ENCODE peak calls at places on chromosomes 6 and 20, in six cellular contexts. One of them, this sample, is unnamed.
A peak's percentile ranks its signal among the peaks of the same experiment; 100 is the strongest.

GRCh38 chr20:39048000-39048696 is 86.0 kb downstream of the DHX35 start:
- DNase-seq in endothelial cell: peak; percentile 85
- DNase-seq in tibial artery: peak; percentile 87
- DNase-seq in Daoy: peak; percentile 75
- DNase-seq in GM13976: peak; percentile 90
- DNase-seq in H54: peak; percentile 84
- DNase-seq in this sample: no peak

GRCh38 chr20:16147221-16147620 is 426.0 kb downstream of the KIF16B start:
- DNase-seq in endothelial cell: no peak
- DNase-seq in Daoy: no peak
- DNase-seq in tibial artery: no peak
- DNase-seq in H54: no peak
- DNase-seq in GM13976: no peak
- DNase-seq in this sample: no peak

GRCh38 chr20:36823126-36823525 is 49.6 kb upstream of the DSN1 start:
- DNase-seq in H54: no peak
- DNase-seq in GM13976: no peak
- DNase-seq in endothelial cell: no peak
- DNase-seq in Daoy: no peak
- DNase-seq in tibial artery: no peak
- DNase-seq in this sample: no peak

GRCh38 chr6:168681748-168682147 is 240.8 kb downstream of the SMOC2 start:
- DNase-seq in tibial artery: no peak
- DNase-seq in GM13976: no peak
- DNase-seq in Daoy: no peak
- DNase-seq in endothelial cell: no peak
- DNase-seq in H54: no peak
- DNase-seq in this sample: no peak

GRCh38 chr6:148629197-148629909 is 117.5 kb upstream of the UST start:
- DNase-seq in GM13976: peak; percentile 58
- DNase-seq in tibial artery: no peak
- DNase-seq in H54: no peak
- DNase-seq in Daoy: no peak
- DNase-seq in endothelial cell: no peak
- DNase-seq in this sample: no peak

GRCh38 chr6:2876210-2877056 is 26.7 kb downstream of the SERPINB9 start:
- DNase-seq in Daoy: peak; percentile 83
- DNase-seq in H54: peak; percentile 89
- DNase-seq in GM13976: no peak
- DNase-seq in tibial artery: peak; percentile 83
- DNase-seq in endothelial cell: peak; percentile 53
- DNase-seq in this sample: no peak

GRCh38 chr6:33197431-33198048 is 2.9 kb downstream of the RXRB start:
- DNase-seq in endothelial cell: no peak
- DNase-seq in GM13976: peak; percentile 77
- DNase-seq in Daoy: peak; percentile 60
- DNase-seq in H54: peak; percentile 81
- DNase-seq in tibial artery: no peak
- DNase-seq in this sample: no peak

GRCh38 chr20:61516398-61517208 is 264.5 kb downstream of the CDH4 start:
- DNase-seq in tibial artery: no peak
- DNase-seq in endothelial cell: no peak
- DNase-seq in H54: no peak
- DNase-seq in GM13976: no peak
- DNase-seq in Daoy: peak; percentile 39
- DNase-seq in this sample: no peak

GRCh38 chr20:24584538-24585356 is 115.3 kb downstream of the SYNDIG1 start:
- DNase-seq in endothelial cell: no peak
- DNase-seq in GM13976: peak; percentile 17
- DNase-seq in tibial artery: no peak
- DNase-seq in Daoy: no peak
- DNase-seq in H54: peak; percentile 23
- DNase-seq in this sample: no peak

GRCh38 chr6:26594730-26595632 is 1.8 kb upstream of the ABT1 start:
- DNase-seq in endothelial cell: no peak
- DNase-seq in Daoy: peak; percentile 87
- DNase-seq in GM13976: no peak
- DNase-seq in tibial artery: no peak
- DNase-seq in H54: no peak
- DNase-seq in this sample: no peak

GRCh38 chr20:21796059-21796458 is 90.6 kb downstream of the PAX1 start:
- DNase-seq in endothelial cell: no peak
- DNase-seq in H54: no peak
- DNase-seq in tibial artery: no peak
- DNase-seq in GM13976: no peak
- DNase-seq in Daoy: no peak
- DNase-seq in this sample: no peak

GRCh38 chr20:16013631-16014030 is 559.6 kb downstream of the KIF16B start:
- DNase-seq in GM13976: no peak
- DNase-seq in Daoy: no peak
- DNase-seq in tibial artery: no peak
- DNase-seq in H54: no peak
- DNase-seq in endothelial cell: no peak
- DNase-seq in this sample: no peak

GRCh38 chr20:10387686-10388085 is 46.3 kb downstream of the MKKS start:
- DNase-seq in tibial artery: no peak
- DNase-seq in H54: no peak
- DNase-seq in Daoy: no peak
- DNase-seq in endothelial cell: no peak
- DNase-seq in GM13976: no peak
- DNase-seq in this sample: no peak

GRCh38 chr6:113271437-113271836 is 585.7 kb upstream of the MARCKS start:
- DNase-seq in H54: no peak
- DNase-seq in tibial artery: no peak
- DNase-seq in Daoy: no peak
- DNase-seq in GM13976: no peak
- DNase-seq in endothelial cell: no peak
- DNase-seq in this sample: no peak

GRCh38 chr6:79062708-79063107 is 15.3 kb downstream of the PHIP start:
- DNase-seq in endothelial cell: no peak
- DNase-seq in H54: no peak
- DNase-seq in Daoy: no peak
- DNase-seq in GM13976: no peak
- DNase-seq in tibial artery: no peak
- DNase-seq in this sample: no peak

GRCh38 chr6:75609639-75610590 is 8.2 kb downstream of the SENP6 start:
- DNase-seq in tibial artery: no peak
- DNase-seq in GM13976: no peak
- DNase-seq in H54: no peak
- DNase-seq in Daoy: peak; percentile 12
- DNase-seq in endothelial cell: no peak
- DNase-seq in this sample: no peak

GRCh38 chr6:48135352-48136084 is 24.5 kb upstream of the PTCHD4 start:
- DNase-seq in tibial artery: no peak
- DNase-seq in GM13976: no peak
- DNase-seq in Daoy: peak; percentile 18
- DNase-seq in H54: peak; percentile 9
- DNase-seq in endothelial cell: no peak
- DNase-seq in this sample: no peak

GRCh38 chr6:105780146-105780860 is 305.8 kb upstream of the PRDM1 start:
- DNase-seq in tibial artery: no peak
- DNase-seq in GM13976: no peak
- DNase-seq in endothelial cell: no peak
- DNase-seq in Daoy: no peak
- DNase-seq in H54: no peak
- DNase-seq in this sample: no peak

GRCh38 chr20:47678130-47678453 is 107.2 kb downstream of the SULF2 start:
- DNase-seq in endothelial cell: no peak
- DNase-seq in H54: no peak
- DNase-seq in Daoy: no peak
- DNase-seq in tibial artery: no peak
- DNase-seq in GM13976: no peak
- DNase-seq in this sample: no peak

GRCh38 chr6:137880633-137881521 is 13.8 kb downstream of the TNFAIP3 start:
- DNase-seq in H54: no peak
- DNase-seq in endothelial cell: no peak
- DNase-seq in tibial artery: no peak
- DNase-seq in GM13976: no peak
- DNase-seq in Daoy: no peak
- DNase-seq in this sample: no peak

GRCh38 chr6:133707456-133707855 is 181.5 kb upstream of the TCF21 start:
- DNase-seq in GM13976: no peak
- DNase-seq in endothelial cell: no peak
- DNase-seq in tibial artery: no peak
- DNase-seq in H54: no peak
- DNase-seq in Daoy: peak; percentile 86
- DNase-seq in this sample: no peak

GRCh38 chr20:63625771-63626423 is 1.0 kb downstream of the GMEB2 start:
- DNase-seq in Daoy: peak; percentile 30
- DNase-seq in H54: no peak
- DNase-seq in endothelial cell: peak; percentile 26
- DNase-seq in tibial artery: peak; percentile 73
- DNase-seq in GM13976: peak; percentile 62
- DNase-seq in this sample: no peak

GRCh38 chr6:53044071-53044470 is 21.1 kb upstream of the FBXO9 start:
- DNase-seq in GM13976: no peak
- DNase-seq in Daoy: peak; percentile 85
- DNase-seq in H54: no peak
- DNase-seq in tibial artery: no peak
- DNase-seq in endothelial cell: peak; percentile 15
- DNase-seq in this sample: no peak

GRCh38 chr6:107819976-107820551 is 4.0 kb downstream of the SCML4 start:
- DNase-seq in tibial artery: no peak
- DNase-seq in GM13976: no peak
- DNase-seq in endothelial cell: no peak
- DNase-seq in H54: no peak
- DNase-seq in Daoy: no peak
- DNase-seq in this sample: no peak

GRCh38 chr20:41136336-41136694 is 1.0 kb upstream of the PLCG1 start:
- DNase-seq in Daoy: no peak
- DNase-seq in tibial artery: no peak
- DNase-seq in GM13976: no peak
- DNase-seq in endothelial cell: no peak
- DNase-seq in H54: no peak
- DNase-seq in this sample: peak; percentile 84

This sample was measured in suprapubic skin.